ENCODE peak calls at places on chromosomes 6 and 20, in ten cellular contexts. B is CD4-positive, alpha-beta T cell; Z is BE2C; K is kidney; R is posterior cingulate gyrus; G is activated CD4-positive, alpha-beta T cell treated with anti-CD3 and anti-CD28 coated beads, Interleukin-2, amount 10 ng/mL, durations not matched to agents 7 days and 5 days; J is NCI-H1436 treated with DMSO at 0.1 percent for 48 hours; N is NCI-H1105 treated with DMSO at 0.1 percent for 48 hours; E is osteocyte; M is LNCaP clone FGC. P is an unnamed sample.

GRCh38 chr6:37785002-37785687 is 34.4 kb upstream of the ZFAND3 start:
- DNase-seq in B (no peak), Z (no peak), K (peak), R (no peak), G (no peak), J (no peak), N (no peak), E (no peak), M (no peak), P (peak)

GRCh38 chr6:26044140-26045045 is 42.8 kb upstream of the HFE start:
- DNase-seq in B (peak), Z (peak), K (peak), R (no peak), G (peak), J (no peak), N (peak), E (no peak), M (no peak), P (no peak)

GRCh38 chr6:67277312-67277711 is 1357.8 kb upstream of the ADGRB3 start:
- DNase-seq in B (no peak), Z (no peak), K (no peak), R (no peak), G (no peak), J (no peak), N (no peak), E (no peak), M (no peak), P (no peak)

GRCh38 chr6:109306733-109307132 is 75.5 kb downstream of the CD164 start:
- DNase-seq in B (no peak), Z (no peak), K (no peak), R (no peak), G (no peak), J (no peak), N (no peak), E (no peak), M (no peak), P (peak)

GRCh38 chr6:13873288-13874190 is 51.2 kb upstream of the RNF182 start:
- DNase-seq in B (peak), Z (peak), K (peak), R (peak), G (peak), J (peak), N (peak), E (peak), M (no peak), P (no peak)

GRCh38 chr6:24472181-24472580 is 17.2 kb downstream of the GPLD1 start:
- DNase-seq in B (no peak), Z (no peak), K (no peak), R (no peak), G (no peak), J (no peak), N (no peak), E (no peak), M (no peak), P (peak)

GRCh38 chr6:15313367-15313766 is 67.5 kb downstream of the JARID2 start:
- DNase-seq in B (no peak), Z (no peak), K (no peak), R (peak), G (no peak), J (no peak), N (no peak), E (no peak), M (no peak), P (no peak)

GRCh38 chr6:140082867-140083297 is 708.4 kb upstream of the CITED2 start:
- DNase-seq in B (no peak), Z (no peak), K (no peak), R (no peak), G (no peak), J (no peak), N (no peak), E (no peak), M (peak), P (peak)

GRCh38 chr6:38306915-38307314 is 332.8 kb downstream of the BTBD9 start:
- DNase-seq in B (no peak), Z (no peak), K (no peak), R (no peak), G (no peak), J (no peak), N (no peak), E (no peak), M (no peak), P (no peak)

GRCh38 chr20:11777387-11777786 is 140.3 kb upstream of the BTBD3 start:
- DNase-seq in B (no peak), Z (no peak), K (no peak), R (no peak), G (no peak), J (no peak), N (no peak), E (no peak), M (no peak), P (no peak)

GRCh38 chr6:36566418-36566905 is 19.2 kb upstream of the STK38 start:
- DNase-seq in B (no peak), Z (no peak), K (no peak), R (no peak), G (no peak), J (no peak), N (no peak), E (no peak), M (no peak), P (no peak)

GRCh38 chr6:43144879-43145278 is 26.2 kb upstream of the SRF start:
- DNase-seq in B (no peak), Z (no peak), K (no peak), R (no peak), G (no peak), J (no peak), N (no peak), E (no peak), M (no peak), P (peak)

GRCh38 chr20:24908642-24909041 is 40.4 kb upstream of the CST7 start:
- DNase-seq in B (no peak), Z (no peak), K (no peak), R (no peak), G (no peak), J (no peak), N (no peak), E (peak), M (no peak), P (no peak)

GRCh38 chr6:5082487-5083306 is 2.4 kb upstream of the PPP1R3G start:
- DNase-seq in B (no peak), Z (peak), K (peak), R (no peak), G (no peak), J (no peak), N (no peak), E (peak), M (no peak), P (peak)

GRCh38 chr20:35901678-35902544 is 52.4 kb downstream of the SCAND1 start:
- DNase-seq in B (no peak), Z (peak), K (no peak), R (no peak), G (no peak), J (no peak), N (no peak), E (no peak), M (no peak), P (peak)

GRCh38 chr6:137111296-137112066 is 62.0 kb downstream of the IL22RA2 start:
- DNase-seq in B (no peak), Z (no peak), K (no peak), R (no peak), G (no peak), J (no peak), N (no peak), E (no peak), M (no peak), P (peak)

GRCh38 chr20:7926767-7927166 is 13.5 kb downstream of the HAO1 start:
- DNase-seq in B (no peak), Z (no peak), K (no peak), R (no peak), G (no peak), J (no peak), N (peak), E (no peak), M (no peak), P (peak)

GRCh38 chr6:111663692-111664564 is 58.2 kb upstream of the TRAF3IP2 start:
- DNase-seq in B (no peak), Z (peak), K (peak), R (peak), G (no peak), J (no peak), N (peak), E (no peak), M (no peak), P (no peak)

GRCh38 chr6:82494367-82494766 is 130.8 kb downstream of the TPBG start:
- DNase-seq in B (no peak), Z (peak), K (no peak), R (no peak), G (no peak), J (no peak), N (no peak), E (no peak), M (no peak), P (no peak)

GRCh38 chr6:27685278-27685677 is 212.4 kb upstream of the ZNF184 start:
- DNase-seq in B (no peak), Z (no peak), K (no peak), R (no peak), G (no peak), J (no peak), N (no peak), E (no peak), M (no peak), P (no peak)

GRCh38 chr20:32487381-32487780 is 97.8 kb downstream of the NOL4L start:
- DNase-seq in B (no peak), Z (no peak), K (peak), R (no peak), G (no peak), J (no peak), N (no peak), E (no peak), M (no peak), P (no peak)

GRCh38 chr6:336159-337114 is 44.1 kb downstream of the DUSP22 start:
- DNase-seq in B (no peak), Z (no peak), K (peak), R (no peak), G (peak), J (no peak), N (no peak), E (no peak), M (no peak), P (no peak)

GRCh38 chr6:30828027-30828962 is 56.0 kb upstream of the DDR1 start:
- DNase-seq in B (peak), Z (peak), K (peak), R (peak), G (peak), J (no peak), N (peak), E (peak), M (peak), P (peak)

GRCh38 chr20:53736122-53736756 is 142.6 kb upstream of the ZNF217 start:
- DNase-seq in B (no peak), Z (no peak), K (no peak), R (no peak), G (no peak), J (no peak), N (peak), E (no peak), M (no peak), P (peak)

GRCh38 chr20:4814696-4815252 is 93.1 kb downstream of the PRND start:
- DNase-seq in B (no peak), Z (no peak), K (peak), R (no peak), G (peak), J (no peak), N (no peak), E (no peak), M (no peak), P (no peak)

GRCh38 chr6:141464490-141464889 is 668.2 kb upstream of the GJE1 start:
- DNase-seq in B (no peak), Z (no peak), K (no peak), R (no peak), G (no peak), J (peak), N (peak), E (no peak), M (peak), P (peak)

GRCh38 chr6:17600527-17601388 is 656 bp downstream of the FAM8A1 start:
- DNase-seq in B (peak), Z (peak), K (peak), R (no peak), G (peak), J (no peak), N (peak), E (no peak), M (no peak), P (peak)

P was measured in bronchial epithelial cell.